ENCODE peak calls at places on chromosomes 6 and 20, in five cellular contexts. H, Q, E, W and Z are unnamed samples. For H3K9me3, the result is how much of the 10 kb centered on the place peaks cover.

GRCh38 chr6:30654798-30655742 is 8.1 kb downstream of the C6orf136 start:
- DNase-seq in H (no peak), Q (no peak), E (no peak), W (no peak), Z (no peak)

GRCh38 chr6:112408522-112408921 is 61.4 kb downstream of the RFPL4B start:
- DNase-seq in H (no peak), Q (no peak), E (no peak), W (no peak), Z (no peak)

GRCh38 chr6:40417031-40417430 is 170.1 kb downstream of the LRFN2 start:
- DNase-seq in H (no peak), Q (no peak), E (no peak), W (no peak), Z (no peak)

GRCh38 chr20:56429496-56429895 is 17.4 kb downstream of the CASS4 start:
- DNase-seq in H (no peak), Q (no peak), E (no peak), W (no peak), Z (no peak)

GRCh38 chr20:13119583-13119982 is 101.5 kb upstream of the ISM1 start:
- DNase-seq in H (no peak), Q (peak), E (peak), W (peak), Z (no peak)

GRCh38 chr6:3009930-3010329 is 10.2 kb downstream of the NQO2 start:
- DNase-seq in H (no peak), Q (no peak), E (no peak), W (no peak), Z (no peak)

GRCh38 chr6:71556141-71556540 is 267.5 kb downstream of the OGFRL1 start:
- DNase-seq in H (no peak), Q (no peak), E (no peak), W (no peak), Z (no peak)

GRCh38 chr6:3862038-3862437 is 12.9 kb downstream of the FAM50B start:
- DNase-seq in H (no peak), Q (no peak), E (no peak), W (no peak), Z (no peak)

GRCh38 chr20:48807586-48808381 is 20.0 kb downstream of the PREX1 start:
- DNase-seq in H (no peak), Q (peak), E (no peak), W (no peak), Z (peak)

GRCh38 chr6:102381203-102381602 is 987.7 kb downstream of the GRIK2 start:
- DNase-seq in H (no peak), Q (no peak), E (no peak), W (no peak), Z (no peak)

DNA sequence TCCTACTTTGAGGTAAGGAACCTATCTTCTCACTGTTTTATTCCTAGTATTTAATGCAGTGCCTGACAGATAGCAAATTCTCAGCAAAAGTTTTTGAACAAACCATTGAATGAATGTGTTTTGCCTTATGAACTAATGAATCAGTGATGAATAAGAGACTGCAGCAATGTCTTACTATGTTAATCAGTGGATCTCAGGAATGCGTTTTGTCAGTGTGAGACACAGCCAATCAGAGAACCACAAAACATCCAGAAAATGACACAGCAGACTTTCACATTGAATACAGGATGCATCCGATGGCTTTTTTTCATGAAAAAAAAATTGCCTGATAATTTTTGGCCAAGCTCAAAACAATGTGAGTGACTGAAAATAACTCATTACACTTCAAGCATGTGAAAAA is 270.5 kb downstream of the BMP2 start:
- DNase-seq in H (no peak), Q (no peak), E (no peak), W (no peak), Z (no peak)
- H3K9me3 ChIP-seq in H (under half), Q (under half), E (under half), W (under half), Z (under half)

DNA sequence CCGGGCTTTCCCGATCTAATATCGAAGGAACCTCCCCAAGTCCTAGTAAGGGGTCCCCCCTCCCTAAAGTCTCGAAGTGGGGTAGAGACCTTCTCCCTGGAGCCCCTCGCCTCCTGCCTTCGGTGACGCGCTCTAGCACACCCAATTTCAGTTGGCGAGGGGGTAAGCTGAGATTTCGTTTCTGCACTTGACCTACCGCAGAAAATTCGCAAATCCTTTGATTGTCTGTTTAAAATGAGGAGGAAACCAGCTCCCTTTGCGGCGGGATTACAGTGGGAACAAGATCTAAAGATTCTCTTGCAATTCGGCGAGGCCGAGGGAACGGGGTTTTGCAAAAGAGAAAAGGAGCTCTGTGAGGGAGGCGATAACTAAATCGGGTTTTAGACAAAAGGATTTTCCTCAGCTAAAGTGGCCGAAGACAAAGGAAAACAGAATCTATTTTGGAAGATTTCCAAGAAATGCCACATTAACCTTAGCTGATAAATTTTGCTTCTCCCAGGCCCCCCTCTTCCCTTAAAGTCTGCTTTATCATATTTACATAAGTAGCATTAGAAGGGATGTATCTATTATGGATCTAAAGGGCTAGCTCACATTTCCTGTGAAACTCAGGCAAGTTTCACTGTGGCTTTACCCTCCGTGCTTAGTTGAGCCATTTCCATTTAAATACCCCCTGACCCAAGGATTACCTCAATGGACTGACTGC is 8.4 kb downstream of the SIM1 start:
- DNase-seq in H (no peak), Q (no peak), E (no peak), W (no peak), Z (no peak)
- H3K9me3 ChIP-seq in H (under half), Q (under half), E (under half), W (under half), Z (under half)

GRCh38 chr6:343960-344815 is 47.4 kb upstream of the IRF4 start:
- DNase-seq in H (peak), Q (no peak), E (no peak), W (no peak), Z (peak)
- H3K9me3 ChIP-seq in H (under half), Q (under half), E (under half), W (under half), Z (under half)

DNA sequence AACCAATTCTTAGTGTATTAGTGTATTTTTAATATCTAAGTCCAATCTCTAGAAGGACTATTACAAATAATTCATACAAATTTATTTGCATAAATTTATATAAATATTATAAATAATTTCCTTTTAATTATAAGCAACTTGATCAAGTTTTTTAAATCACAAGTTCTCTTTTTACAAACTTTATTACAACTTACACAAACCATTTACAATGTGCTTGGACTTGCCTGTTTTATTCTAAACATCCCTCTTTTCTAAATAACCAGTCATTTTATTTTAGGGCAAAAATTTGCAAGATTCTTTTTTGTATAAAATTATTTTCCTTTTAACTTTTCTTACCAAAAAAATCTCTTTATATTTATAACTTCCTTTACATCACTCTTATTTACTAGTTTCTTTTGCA is 83.5 kb upstream of the SYNCRIP start:
- DNase-seq in H (no peak), Q (no peak), E (no peak), W (no peak), Z (no peak)
- H3K9me3 ChIP-seq in H (under half), Q (under half), E (under half), W (under half), Z (under half)